ENCODE peak calls at places on chromosomes 11 and 22, in nine cellular contexts. J is kidney, W is stomach, S is sigmoid colon, L is activated B cell treated with CpG ODN at 0.5 μM for 24 hours, B is upper lobe of right lung, P is nephron progenitor cell, A is astrocyte, Q is fibroblast of mammary gland. H is an unnamed sample.

GRCh38 chr11:11582261-11582701 is 39.5 kb downstream of the GALNT18 start:
- DNase-seq in A (no peak), J (no peak), Q (no peak), P (no peak), S (no peak), W (no peak), B (no peak), L (no peak), H (no peak)

GRCh38 chr11:34997872-34998548 is 81.6 kb downstream of the PDHX start:
- DNase-seq in B (no peak), J (no peak), S (no peak), Q (peak), W (no peak), P (no peak), A (no peak), L (no peak), H (no peak)

GRCh38 chr11:2796508-2797180 is 88.9 kb downstream of the CDKN1C start:
- DNase-seq in W (no peak), L (no peak), A (no peak), S (peak), J (peak), Q (no peak), P (no peak), B (peak), H (no peak)

GRCh38 chr22:21939392-21940319 is 13.0 kb downstream of the PPM1F start:
- DNase-seq in A (no peak), Q (peak), P (no peak), J (no peak), B (no peak), S (no peak), W (no peak), L (no peak), H (no peak)

GRCh38 chr11:6619021-6619745 is at the start of gene TPP1:
- DNase-seq in L (peak), W (peak), P (peak), Q (peak), B (peak), J (peak), A (peak), S (peak), H (peak)

GRCh38 chr11:66495401-66495844 is 15.0 kb upstream of the BBS1 start:
- DNase-seq in L (no peak), S (no peak), Q (no peak), W (no peak), A (no peak), B (no peak), J (peak), P (no peak), H (no peak)

GRCh38 chr11:134037093-134037908 is 31.6 kb upstream of the JAM3 start:
- DNase-seq in W (peak), L (peak), S (peak), A (peak), J (peak), Q (peak), P (peak), B (peak), H (peak)

GRCh38 chr11:134372961-134373360 is 39.1 kb downstream of the B3GAT1 start:
- DNase-seq in L (no peak), A (no peak), S (peak), J (peak), W (no peak), Q (no peak), P (peak), B (peak), H (no peak)

GRCh38 chr11:100851584-100852152 is 164.6 kb downstream of the ARHGAP42 start:
- DNase-seq in Q (no peak), J (no peak), P (no peak), S (no peak), B (no peak), W (no peak), A (no peak), L (no peak), H (no peak)

GRCh38 chr11:67268684-67269268 is 2.5 kb downstream of the GRK2 start:
- DNase-seq in B (peak), L (no peak), W (no peak), S (peak), P (no peak), J (peak), Q (no peak), A (no peak), H (no peak)

GRCh38 chr22:28297504-28297903 is 378.4 kb upstream of the PITPNB start:
- DNase-seq in W (no peak), B (no peak), P (no peak), J (no peak), A (peak), S (no peak), L (no peak), Q (no peak), H (no peak)

GRCh38 chr22:30695351-30695762 is 683 bp downstream of the OSBP2 start:
- DNase-seq in W (no peak), S (no peak), Q (no peak), A (no peak), B (no peak), J (no peak), P (no peak), L (no peak), H (no peak)

GRCh38 chr11:114246321-114247069 is 49.7 kb upstream of the NNMT start:
- DNase-seq in Q (no peak), P (no peak), A (no peak), S (no peak), J (no peak), L (no peak), W (no peak), B (no peak), H (no peak)

GRCh38 chr11:14506532-14506931 is 6.9 kb upstream of the COPB1 start:
- DNase-seq in J (no peak), B (no peak), P (no peak), Q (peak), S (no peak), W (no peak), L (no peak), A (peak), H (no peak)

DNA sequence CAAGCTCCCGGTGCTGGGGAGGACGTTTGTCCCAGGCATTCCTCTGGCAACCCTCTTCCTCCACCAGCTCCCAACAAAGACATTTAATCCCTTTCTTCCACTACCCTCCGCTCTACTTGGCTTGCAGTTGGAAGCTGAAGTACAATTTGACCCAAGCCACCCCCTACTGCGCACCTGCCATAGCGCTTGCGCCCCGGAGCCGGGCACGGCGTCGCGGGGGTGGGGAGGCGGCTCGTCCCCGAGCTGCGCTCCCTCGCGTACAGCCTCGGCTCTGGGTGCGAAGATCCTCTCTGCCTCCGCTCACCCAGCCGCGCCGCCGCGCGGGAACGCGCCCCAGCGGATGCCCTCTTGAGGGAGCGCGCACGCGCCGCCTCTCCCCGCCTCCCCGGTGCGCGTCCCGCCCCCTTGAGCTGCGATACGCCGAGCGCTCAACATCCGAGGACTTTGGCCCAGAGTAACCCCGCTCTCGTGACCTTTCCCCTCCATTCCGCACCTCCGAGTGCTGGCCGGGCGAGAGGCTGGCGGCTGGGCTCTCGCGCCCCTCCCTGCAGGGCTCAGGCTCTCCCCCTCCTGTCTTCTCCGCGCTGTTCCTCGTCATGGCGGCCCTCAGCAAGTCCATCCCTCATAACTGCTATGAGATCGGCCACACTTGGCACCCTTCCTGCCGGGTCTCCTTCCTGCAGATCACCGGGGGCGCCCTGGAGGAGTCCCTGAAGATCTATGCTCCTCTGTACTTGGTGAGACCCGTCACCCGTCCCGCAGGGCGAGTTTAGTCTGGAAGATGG is at the start of gene TMEM135:
- DNase-seq in W (peak), S (peak), B (peak), Q (peak), P (peak), J (peak), A (peak), L (peak), H (peak)
- TF ChIP-seq CTCF in W (no peak), S (no peak), B (no peak), Q (no peak), P (no peak), J (no peak), A (no peak), L (no peak), H (no peak)

GRCh38 chr11:69215216-69215615 is 59.5 kb downstream of the SMIM38 start:
- DNase-seq in J (no peak), Q (no peak), S (peak), P (no peak), L (no peak), A (no peak), B (no peak), W (peak), H (no peak)

GRCh38 chr11:69212121-69213110 is 56.7 kb downstream of the SMIM38 start:
- DNase-seq in W (peak), P (no peak), S (peak), J (no peak), B (peak), L (peak), A (no peak), Q (no peak), H (no peak)

GRCh38 chr11:69211540-69212120 is 55.9 kb downstream of the SMIM38 start:
- DNase-seq in S (peak), P (no peak), Q (no peak), A (no peak), W (no peak), L (no peak), B (no peak), J (no peak), H (no peak)

GRCh38 chr11:69213964-69214363 is 58.2 kb downstream of the SMIM38 start:
- DNase-seq in L (peak), J (no peak), A (no peak), P (no peak), B (no peak), W (no peak), S (peak), Q (no peak), H (no peak)

DNA sequence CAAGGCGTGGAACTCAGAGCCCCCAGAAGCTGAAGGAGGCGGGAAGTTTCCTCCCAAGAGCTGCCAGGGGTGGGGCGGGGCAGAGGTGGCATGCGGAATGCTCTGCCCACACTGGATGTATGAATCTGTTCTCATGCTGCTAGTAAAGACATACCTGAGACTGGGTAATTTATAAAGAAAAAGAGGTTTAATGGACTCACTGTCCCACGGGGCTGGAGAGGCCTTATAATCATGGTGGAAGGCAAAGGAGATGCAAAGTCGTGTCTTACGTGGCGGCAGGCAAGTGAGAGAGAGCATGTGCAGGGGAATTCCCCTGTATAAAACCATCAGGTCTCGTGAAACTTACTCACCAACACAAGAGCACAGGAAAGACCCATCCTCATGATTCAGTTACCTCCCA is 57.6 kb downstream of the SMIM38 start:
- DNase-seq in A (no peak), B (no peak), P (no peak), W (peak), J (no peak), L (peak), Q (no peak), S (peak), H (no peak)
- TF ChIP-seq CTCF in A (no peak), B (no peak), P (no peak), W (no peak), J (no peak), L (no peak), Q (no peak), S (no peak), H (no peak)

GRCh38 chr11:27696112-27696511 is 4.1 kb downstream of the BDNF start:
- DNase-seq in S (no peak), L (no peak), J (no peak), W (no peak), Q (no peak), P (no peak), B (no peak), A (no peak), H (no peak)

GRCh38 chr11:27699242-27699925 is 871 bp downstream of the BDNF start:
- DNase-seq in A (peak), Q (peak), P (peak), W (no peak), L (no peak), B (peak), S (no peak), J (no peak), H (no peak)

GRCh38 chr11:27696961-27697360 is 3.3 kb downstream of the BDNF start:
- DNase-seq in W (no peak), L (no peak), Q (no peak), J (no peak), S (no peak), B (no peak), P (no peak), A (peak), H (no peak)

GRCh38 chr11:27698872-27699241 is 1.4 kb downstream of the BDNF start:
- DNase-seq in Q (peak), A (peak), W (peak), J (peak), B (peak), L (no peak), S (peak), P (peak), H (peak)

GRCh38 chr11:27697679-27698275 is 2.5 kb downstream of the BDNF start:
- DNase-seq in W (no peak), L (no peak), Q (no peak), B (no peak), J (no peak), P (no peak), A (peak), S (no peak), H (no peak)
- TF ChIP-seq CTCF in W (no peak), L (no peak), Q (no peak), B (no peak), J (no peak), P (no peak), A (no peak), S (no peak), H (no peak)

DNA sequence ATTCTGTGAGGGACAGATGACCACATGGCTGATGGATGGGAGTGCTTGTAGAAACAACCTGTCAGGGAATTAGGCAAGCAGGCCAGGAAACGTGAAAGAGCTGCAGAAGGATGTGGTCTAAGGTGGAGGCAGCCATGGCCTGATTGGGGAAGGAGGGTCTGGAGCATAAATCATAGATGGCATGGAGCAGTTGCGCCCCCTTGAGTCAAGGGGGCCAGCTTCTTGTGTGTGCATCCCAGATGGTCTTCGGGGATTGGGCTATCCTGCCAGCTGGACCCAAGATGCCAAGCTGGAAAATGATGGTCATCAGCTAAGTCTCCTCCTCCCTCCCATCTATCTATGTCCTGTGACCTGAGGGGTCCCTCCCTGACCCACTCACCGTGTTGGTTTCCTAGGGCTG is 119.4 kb upstream of the CLPB start:
- DNase-seq in L (no peak), J (no peak), P (no peak), A (no peak), B (peak), Q (no peak), S (no peak), W (no peak), H (no peak)
- TF ChIP-seq CTCF in L (no peak), J (no peak), P (no peak), A (no peak), B (peak), Q (no peak), S (no peak), W (no peak), H (no peak)

H was measured in endothelial cell.